ENCODE peak calls at places on chromosomes 11 and 22, in six cellular contexts. M is GM13976, A is cardiac muscle cell, E is body of pancreas, B is WTC11, O is neural crest cell. W is an unnamed sample.
A peak's percentile ranks its signal among the peaks of the same experiment; 100 is the strongest.

GRCh38 chr11:70524096-70524922 is 126.0 kb downstream of the CTTN start:
- DNase-seq in M (no peak), A (no peak), E (no peak), B (no peak), O (no peak), W (no peak)

GRCh38 chr11:112797653-112798293 is 163.4 kb upstream of the NCAM1 start:
- DNase-seq in M (peak; percentile 60), A (no peak), E (no peak), B (peak; percentile 76), O (peak; percentile 54), W (peak; percentile 63)

GRCh38 chr11:122814401-122814800 is 23.9 kb upstream of the CRTAM start:
- DNase-seq in M (no peak), A (no peak), E (no peak), B (no peak), O (no peak), W (no peak)

GRCh38 chr11:94132152-94132558 is 3.5 kb downstream of the PANX1 start:
- DNase-seq in M (no peak), A (no peak), E (no peak), B (no peak), O (no peak), W (no peak)

GRCh38 chr11:123434262-123434661 is 4.2 kb downstream of the GRAMD1B start:
- DNase-seq in M (no peak), A (no peak), E (no peak), B (peak; percentile 48), O (no peak), W (no peak)

GRCh38 chr11:126631399-126631798 is 275.9 kb downstream of the ST3GAL4 start:
- DNase-seq in M (no peak), A (no peak), E (no peak), B (no peak), O (no peak), W (no peak)

GRCh38 chr11:57515332-57516060 is at the start of gene SLC43A1:
- DNase-seq in M (peak; percentile 75), A (peak; percentile 74), E (peak; percentile 80), B (peak; percentile 54), O (peak; percentile 33), W (peak; percentile 70)

GRCh38 chr22:24542641-24543040 is 12.3 kb downstream of the GUCD1 start:
- DNase-seq in M (no peak), A (no peak), E (peak; percentile 63), B (no peak), O (no peak), W (no peak)

GRCh38 chr22:41578818-41579217 is 10.8 kb downstream of the PMM1 start:
- DNase-seq in M (no peak), A (no peak), E (no peak), B (no peak), O (no peak), W (no peak)

GRCh38 chr11:126573325-126574076 is 218.0 kb downstream of the ST3GAL4 start:
- DNase-seq in M (no peak), A (peak; percentile 33), E (no peak), B (peak; percentile 58), O (peak; percentile 20), W (peak; percentile 46)

GRCh38 chr22:37776639-37777005 is 31.1 kb upstream of the GCAT start:
- DNase-seq in M (no peak), A (no peak), E (no peak), B (no peak), O (no peak), W (no peak)

GRCh38 chr11:102253018-102253775 is 64.1 kb upstream of the BIRC3 start:
- DNase-seq in M (no peak), A (no peak), E (no peak), B (no peak), O (no peak), W (no peak)

GRCh38 chr11:11020747-11021149 is 162.9 kb upstream of the ZBED5 start:
- DNase-seq in M (no peak), A (peak; percentile 4), E (no peak), B (no peak), O (no peak), W (no peak)

GRCh38 chr11:21861314-21861713 is 331.6 kb upstream of the ANO5 start:
- DNase-seq in M (no peak), A (no peak), E (no peak), B (no peak), O (no peak), W (no peak)

GRCh38 chr11:117110294-117110950 is 12.2 kb upstream of the SIK3 start:
- DNase-seq in M (no peak), A (no peak), E (no peak), B (no peak), O (no peak), W (no peak)

GRCh38 chr11:27041141-27041869 is 690 bp downstream of the BBOX1 start:
- DNase-seq in M (no peak), A (no peak), E (no peak), B (no peak), O (no peak), W (no peak)

GRCh38 chr11:126394036-126394435 is 38.5 kb downstream of the ST3GAL4 start:
- DNase-seq in M (no peak), A (no peak), E (no peak), B (no peak), O (no peak), W (no peak)

GRCh38 chr11:59756845-59757244 is 1.7 kb downstream of the STX3 start:
- DNase-seq in M (peak; percentile 36), A (no peak), E (peak; percentile 51), B (no peak), O (no peak), W (peak; percentile 5)

GRCh38 chr11:82775736-82776346 is 42.2 kb upstream of the FAM181B start:
- DNase-seq in M (peak; percentile 51), A (peak; percentile 49), E (peak; percentile 10), B (peak; percentile 78), O (peak; percentile 43), W (peak; percentile 43)

GRCh38 chr11:36253238-36253637 is 36.0 kb downstream of the COMMD9 start:
- DNase-seq in M (no peak), A (no peak), E (no peak), B (no peak), O (no peak), W (no peak)

GRCh38 chr22:17974703-17975372 is 49.5 kb downstream of the MICAL3 start:
- DNase-seq in M (peak; percentile 78), A (no peak), E (no peak), B (no peak), O (no peak), W (no peak)

GRCh38 chr22:36986242-36986821 is 32.9 kb downstream of the TST start:
- DNase-seq in M (no peak), A (no peak), E (peak; percentile 41), B (peak; percentile 74), O (peak; percentile 31), W (peak; percentile 44)

GRCh38 chr22:38205261-38206128 is 3.7 kb downstream of the MAFF start:
- DNase-seq in M (no peak), A (peak; percentile 22), E (peak; percentile 63), B (no peak), O (no peak), W (no peak)

GRCh38 chr22:26213826-26214225 is 44.6 kb downstream of the SEZ6L start:
- DNase-seq in M (no peak), A (no peak), E (no peak), B (no peak), O (no peak), W (no peak)

GRCh38 chr11:56624661-56625110 is 10.0 kb upstream of the OR5M1 start:
- DNase-seq in M (no peak), A (peak; percentile 55), E (no peak), B (no peak), O (no peak), W (no peak)

GRCh38 chr11:127334466-127334865 is 333.9 kb upstream of the KIRREL3 start:
- DNase-seq in M (no peak), A (no peak), E (no peak), B (no peak), O (no peak), W (no peak)

GRCh38 chr22:36955691-36956090 is 42.3 kb downstream of the CSF2RB start:
- DNase-seq in M (no peak), A (no peak), E (no peak), B (no peak), O (no peak), W (no peak)

GRCh38 chr22:50361688-50362087 is 18.6 kb downstream of the PPP6R2 start:
- DNase-seq in M (no peak), A (no peak), E (no peak), B (no peak), O (no peak), W (no peak)

GRCh38 chr11:1241706-1242105 is 18.8 kb downstream of the MUC5B start:
- DNase-seq in M (no peak), A (no peak), E (no peak), B (no peak), O (no peak), W (no peak)

GRCh38 chr22:42035256-42035655 is 35.4 kb downstream of the NAGA start:
- DNase-seq in M (no peak), A (no peak), E (no peak), B (no peak), O (no peak), W (no peak)

DNA sequence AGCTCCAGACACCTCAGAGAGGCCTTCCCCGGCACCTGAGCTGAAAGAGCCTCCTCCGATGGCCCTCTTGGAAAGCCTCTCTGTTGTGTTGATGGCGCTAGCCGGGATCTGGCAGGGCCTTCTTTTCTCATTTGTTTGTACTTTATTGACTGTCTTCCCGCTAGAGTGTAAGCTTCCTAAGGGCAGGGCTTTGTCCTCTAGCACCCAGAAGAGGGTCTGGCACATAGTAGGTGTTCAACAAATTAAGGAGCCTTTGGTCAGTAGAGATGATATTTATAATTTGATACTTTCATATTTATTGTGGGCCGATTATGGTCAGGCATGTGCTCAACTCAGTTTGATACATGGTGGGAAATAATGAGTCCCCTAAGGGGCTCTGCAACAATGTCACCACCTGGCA is 4.0 kb downstream of the ARL2 start:
- DNase-seq in M (no peak), A (no peak), E (no peak), B (no peak), O (no peak), W (no peak)
- TF ChIP-seq CTCF in M (no peak), A (no peak), E (no peak), B (no peak), O (no peak), W (no peak)

DNA sequence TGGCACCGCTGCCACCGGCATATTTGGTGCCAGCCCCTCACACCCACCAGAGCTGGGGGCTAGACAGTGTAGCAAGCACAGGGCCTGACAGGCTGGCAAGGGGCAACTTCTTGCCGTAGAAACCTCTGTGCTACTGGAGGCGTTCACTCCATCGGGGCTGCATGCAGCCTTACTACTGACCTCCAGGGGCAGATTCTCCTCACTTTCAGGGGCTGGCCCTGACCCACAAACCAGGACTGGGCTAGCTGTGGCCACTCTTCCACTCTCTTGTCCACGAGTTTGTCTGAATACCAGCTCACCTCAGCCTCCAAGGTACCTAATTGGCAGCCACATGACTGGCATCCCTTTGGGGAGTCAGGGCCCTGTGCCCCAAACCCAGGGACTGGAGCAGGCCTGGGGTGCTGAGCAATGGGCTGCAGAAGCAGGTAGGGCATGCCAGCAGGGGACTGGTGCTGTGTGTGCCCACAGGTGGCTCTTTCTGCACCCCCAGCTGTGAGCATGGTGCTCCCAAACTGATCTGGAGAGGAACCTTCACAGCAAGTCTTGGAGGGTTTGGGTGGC is 2.1 kb upstream of the LMO1 start:
- DNase-seq in M (no peak), A (peak; percentile 30), E (no peak), B (peak; percentile 44), O (no peak), W (no peak)
- TF ChIP-seq CTCF in M (no peak), A (peak; percentile 26), E (no peak), B (peak; percentile 18), O (peak; percentile 47), W (peak; percentile 42)

GRCh38 chr11:33258631-33259184 is 1.5 kb downstream of the HIPK3 start:
- DNase-seq in M (peak; percentile 20), A (no peak), E (no peak), B (no peak), O (peak; percentile 3), W (no peak)
- TF ChIP-seq CTCF in M (no peak), A (no peak), E (no peak), B (no peak), O (peak; percentile 7), W (no peak)

GRCh38 chr11:3046190-3046589 is 11.0 kb downstream of the CARS1 start:
- DNase-seq in M (no peak), A (no peak), E (no peak), B (peak; percentile 39), O (no peak), W (peak; percentile 23)
- TF ChIP-seq CTCF in M (no peak), A (peak; percentile 19), E (no peak), B (no peak), O (peak; percentile 23), W (no peak)